ENCODE peak calls at places on chromosome 16, in five cellular contexts. L is A673, O is A549, A is thoracic aorta, M is fibroblast of lung. D is an unnamed sample.

GRCh38 chr16:52404546-52404945 is 142.4 kb downstream of the TOX3 start:
- DNase-seq in L (no peak), O (no peak), A (no peak), M (no peak), D (no peak)

GRCh38 chr16:84562174-84562815 is 55.6 kb downstream of the COTL1 start:
- DNase-seq in L (no peak), O (no peak), A (no peak), M (no peak), D (no peak)

GRCh38 chr16:89067677-89068076 is 26.0 kb upstream of the ACSF3 start:
- DNase-seq in L (no peak), O (no peak), A (no peak), M (no peak), D (no peak)

GRCh38 chr16:23578096-23578830 is 17.9 kb downstream of the NDUFAB1 start:
- DNase-seq in L (no peak), O (no peak), A (no peak), M (peak; percentile 32), D (no peak)

GRCh38 chr16:65947951-65948350 is 418.5 kb upstream of the CDH5 start:
- DNase-seq in L (no peak), O (no peak), A (no peak), M (no peak), D (no peak)

GRCh38 chr16:23557779-23558330 is 328 bp downstream of the UBFD1 start:
- DNase-seq in L (no peak), O (no peak), A (no peak), M (peak; percentile 36), D (no peak)

GRCh38 chr16:22152316-22152715 is 10.0 kb upstream of the SDR42E2 start:
- DNase-seq in L (no peak), O (no peak), A (no peak), M (no peak), D (no peak)

GRCh38 chr16:74896389-74897370 is 88.2 kb downstream of the WDR59 start:
- DNase-seq in L (peak; percentile 10), O (peak; percentile 55), A (no peak), M (peak; percentile 57), D (no peak)

GRCh38 chr16:27428035-27428785 is 26.2 kb downstream of the IL21R start:
- DNase-seq in L (no peak), O (no peak), A (no peak), M (no peak), D (no peak)

GRCh38 chr16:70700101-70701020 is 14.5 kb upstream of the MTSS2 start:
- DNase-seq in L (no peak), O (no peak), A (no peak), M (no peak), D (no peak)

GRCh38 chr16:47413041-47413440 is 47.8 kb downstream of the ITFG1 start:
- DNase-seq in L (no peak), O (no peak), A (no peak), M (no peak), D (no peak)

GRCh38 chr16:84773312-84773711 is 46.5 kb upstream of the CRISPLD2 start:
- DNase-seq in L (no peak), O (no peak), A (no peak), M (no peak), D (no peak)

GRCh38 chr16:88694221-88695087 is 8.1 kb upstream of the SNAI3 start:
- DNase-seq in L (no peak), O (no peak), A (no peak), M (no peak), D (no peak)

GRCh38 chr16:745739-746138 is 4.9 kb upstream of the CIAO3 start:
- DNase-seq in L (no peak), O (no peak), A (no peak), M (no peak), D (no peak)

GRCh38 chr16:25823891-25824290 is 132.1 kb downstream of the HS3ST4 start:
- DNase-seq in L (peak; percentile 59), O (no peak), A (no peak), M (no peak), D (no peak)

GRCh38 chr16:1681032-1681431 is 3.0 kb downstream of the JPT2 start:
- DNase-seq in L (no peak), O (no peak), A (no peak), M (no peak), D (no peak)

GRCh38 chr16:58730724-58731370 is 3.3 kb downstream of the GOT2 start:
- DNase-seq in L (no peak), O (no peak), A (no peak), M (no peak), D (no peak)

GRCh38 chr16:58733671-58734458 is at the start of gene GOT2:
- DNase-seq in L (peak; percentile 91), O (peak; percentile 95), A (peak; percentile 13), M (peak; percentile 83), D (peak; percentile 82)

GRCh38 chr16:58734459-58734787 is 307 bp upstream of the GOT2 start:
- DNase-seq in L (no peak), O (no peak), A (no peak), M (no peak), D (no peak)

GRCh38 chr16:58732545-58733247 is 1.4 kb downstream of the GOT2 start:
- DNase-seq in L (no peak), O (no peak), A (no peak), M (peak; percentile 2), D (no peak)

DNA sequence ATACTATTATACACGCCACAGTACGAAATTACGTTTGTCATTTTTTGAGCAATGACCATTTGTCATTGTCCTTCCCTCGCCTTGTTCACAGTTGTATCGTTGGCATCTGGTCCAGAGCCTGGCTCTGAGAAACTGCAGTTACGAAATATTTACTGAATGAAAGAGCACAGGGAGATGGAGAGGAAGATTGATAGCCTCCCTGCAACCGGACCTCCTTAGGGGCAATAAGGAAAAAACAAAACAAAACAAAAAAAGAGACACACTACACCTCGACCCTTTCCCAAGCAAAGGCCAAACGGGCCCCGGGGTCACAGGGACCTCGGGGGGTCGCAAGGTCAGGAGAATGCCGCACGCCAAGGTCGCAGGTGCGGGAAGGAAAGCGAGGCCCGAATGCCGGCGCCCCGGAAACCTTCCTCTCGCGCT is 857 bp downstream of the GOT2 start:
- DNase-seq in L (no peak), O (no peak), A (peak; percentile 12), M (peak; percentile 37), D (no peak)
- H3K4me3 ChIP-seq in L (peak overlapping the region; percentile 76), O (peak overlapping the region; percentile 86), A (peak overlapping the region; percentile 97), M (peak overlapping the region; percentile 65), D (peak overlapping the region; percentile 86)

GRCh38 chr16:67653131-67654068 is 6.7 kb downstream of the ACD start:
- DNase-seq in L (peak; percentile 60), O (no peak), A (no peak), M (no peak), D (peak; percentile 88)

GRCh38 chr16:67652578-67653130 is 7.4 kb downstream of the ACD start:
- DNase-seq in L (peak; percentile 78), O (no peak), A (no peak), M (no peak), D (peak; percentile 54)

GRCh38 chr16:67656344-67657016 is 3.6 kb downstream of the ACD start:
- DNase-seq in L (no peak), O (no peak), A (no peak), M (no peak), D (no peak)

GRCh38 chr16:67655363-67655762 is 4.7 kb downstream of the ACD start:
- DNase-seq in L (no peak), O (no peak), A (no peak), M (no peak), D (no peak)

DNA sequence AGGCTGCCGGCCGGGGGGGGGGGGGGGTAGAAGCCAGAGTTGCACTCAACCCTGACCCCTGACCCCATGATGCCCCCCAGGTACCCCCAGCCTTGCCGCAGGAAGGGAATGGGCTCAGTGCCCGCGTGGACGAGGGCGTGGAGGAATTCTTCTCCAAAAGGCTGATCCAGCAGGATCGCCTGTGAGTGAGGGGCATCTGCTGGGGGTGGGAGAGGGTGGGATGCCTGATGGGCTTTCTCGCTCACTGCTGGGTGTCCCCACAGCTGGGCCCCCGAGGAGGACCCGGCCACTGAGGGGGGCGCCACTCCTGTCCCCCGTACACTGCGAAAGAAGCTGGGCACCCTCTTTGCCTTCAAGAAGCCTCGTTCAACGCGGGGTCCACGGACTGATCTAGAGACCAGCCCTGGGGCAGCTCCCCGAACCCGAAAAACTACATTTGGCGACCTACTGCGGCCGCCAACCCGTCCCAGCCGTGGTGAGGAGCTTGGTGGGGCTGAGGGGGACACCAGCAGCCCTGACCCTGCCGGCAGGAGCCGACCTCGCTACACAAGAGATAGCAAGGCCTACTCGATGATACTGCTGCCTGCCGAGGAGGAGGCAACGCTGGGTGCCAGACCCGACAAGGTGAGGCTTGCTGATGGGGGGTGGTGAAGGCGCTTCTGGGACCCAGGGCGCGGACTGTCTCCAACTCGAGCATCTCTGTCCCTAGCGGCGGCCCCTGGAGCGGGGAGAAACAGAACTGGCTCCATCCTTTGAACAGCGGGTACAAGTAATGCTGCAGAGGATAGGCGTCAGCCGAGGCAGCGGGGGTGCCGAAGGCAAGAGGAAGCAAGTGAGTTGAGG is 5.8 kb downstream of the ACD start:
- DNase-seq in L (no peak), O (no peak), A (no peak), M (no peak), D (no peak)
- H3K4me3 ChIP-seq in L (peak overlapping the region; percentile 64), O (no peak overlapping the region), A (no peak overlapping the region), M (no peak overlapping the region), D (peak overlapping the region; percentile 74)

DNA sequence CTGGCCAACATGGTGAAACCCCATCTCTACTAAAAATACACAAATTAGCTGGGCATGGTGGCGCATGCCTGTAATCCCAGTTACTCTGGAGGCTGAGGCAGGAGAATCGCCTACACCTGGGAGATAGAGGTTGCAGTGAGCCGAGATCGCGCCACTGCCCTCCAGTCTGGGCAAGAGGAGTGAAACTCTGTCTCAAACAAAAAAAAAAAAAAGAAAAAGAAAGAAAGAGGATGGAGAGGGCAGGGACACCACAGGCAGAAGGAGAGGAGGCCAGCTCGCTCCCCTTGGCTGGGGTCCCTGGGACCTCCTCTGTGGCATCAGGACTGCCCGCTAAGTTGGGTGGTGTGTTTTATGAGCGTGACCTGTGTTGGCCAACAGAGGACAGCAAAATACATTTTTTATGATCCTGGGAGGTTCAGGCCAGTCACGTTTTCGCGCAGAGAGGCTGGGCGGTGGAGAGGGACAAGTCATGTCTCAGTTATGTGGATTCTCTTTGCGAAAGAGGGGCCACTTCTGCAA is 229.6 kb downstream of the MRTFB start:
- DNase-seq in L (peak; percentile 67), O (peak; percentile 91), A (peak; percentile 49), M (peak; percentile 88), D (peak; percentile 82)
- H3K4me3 ChIP-seq in L (peak overlapping the region; percentile 49), O (peak overlapping the region; percentile 98), A (peak overlapping the region; percentile 99), M (no peak overlapping the region), D (no peak overlapping the region)

DNA sequence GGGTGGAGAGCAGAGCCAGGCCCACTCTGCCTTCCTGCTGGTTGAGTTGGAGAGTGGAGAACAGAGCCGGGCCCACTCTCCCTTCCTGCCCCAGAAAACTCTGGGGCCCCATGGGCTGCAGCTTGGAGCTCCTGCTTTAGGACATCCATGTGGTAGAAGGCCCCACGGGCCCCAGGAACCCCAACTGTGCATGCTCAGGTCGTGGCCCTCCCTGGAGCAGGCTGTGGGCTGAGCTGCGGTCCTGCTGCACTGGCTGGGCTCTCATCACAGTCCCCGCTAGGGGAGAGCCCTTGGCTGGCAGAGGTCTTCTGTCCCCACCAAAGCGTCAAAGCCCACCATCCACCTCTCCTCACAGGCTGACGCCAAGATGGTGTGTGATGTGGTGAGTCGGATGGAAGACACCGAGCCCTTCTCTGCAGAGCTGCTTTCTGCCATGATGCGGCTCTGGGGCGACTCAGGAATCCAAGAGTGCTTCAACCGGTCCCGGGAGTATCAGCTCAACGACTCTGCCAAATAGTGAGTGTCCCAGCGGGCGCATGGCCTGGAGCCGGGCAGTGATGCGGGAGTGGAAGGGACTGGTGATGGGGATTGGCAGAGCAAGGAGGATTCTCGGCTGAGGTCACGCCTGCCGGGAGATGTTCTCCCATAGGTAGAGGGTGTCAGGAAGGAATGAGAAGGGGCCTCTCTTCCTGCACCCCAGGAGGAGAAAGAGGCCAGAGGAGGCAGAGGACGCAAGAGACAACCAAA is 96.9 kb downstream of the AMFR start:
- DNase-seq in L (no peak), O (no peak), A (no peak), M (no peak), D (no peak)
- H3K4me3 ChIP-seq in L (no peak overlapping the region), O (no peak overlapping the region), A (no peak overlapping the region), M (no peak overlapping the region), D (no peak overlapping the region)

GRCh38 chr16:15847621-15848175 is 9.1 kb downstream of the MYH11 start:
- DNase-seq in L (no peak), O (no peak), A (no peak), M (peak; percentile 13), D (no peak)
- H3K4me3 ChIP-seq in L (no peak overlapping the region), O (no peak overlapping the region), A (peak overlapping the region; percentile 25), M (no peak overlapping the region), D (no peak overlapping the region)